ENCODE peak calls at places on chromosomes 13 and 19, in eight cellular contexts. X, O, F, L, Z, G, S and D are unnamed samples.

GRCh38 chr19:19459707-19460251 is 54.3 kb downstream of the GATAD2A start:
- DNase-seq in Z (peak), S (peak), F (no peak), O (no peak), L (no peak), G (no peak), X (no peak), D (peak)

GRCh38 chr19:45003485-45003884 is 2.2 kb downstream of the RELB start:
- DNase-seq in Z (no peak), S (no peak), X (no peak), O (no peak), G (no peak), L (no peak), F (no peak), D (no peak)

GRCh38 chr19:5282926-5283325 is 57.7 kb downstream of the PTPRS start:
- DNase-seq in G (no peak), X (no peak), S (no peak), L (no peak), Z (no peak), F (no peak), O (no peak), D (no peak)

GRCh38 chr19:6076675-6077463 is 33.4 kb downstream of the RFX2 start:
- DNase-seq in O (no peak), X (no peak), S (peak), Z (no peak), G (no peak), F (no peak), L (no peak), D (peak)

GRCh38 chr19:17234911-17235617 is 9.0 kb downstream of the OCEL1 start:
- DNase-seq in O (peak), G (peak), S (peak), X (peak), F (no peak), L (no peak), Z (no peak), D (peak)

GRCh38 chr19:1223018-1223855 is 14.6 kb downstream of the CBARP start:
- DNase-seq in S (peak), L (no peak), F (no peak), O (no peak), Z (no peak), G (peak), X (peak), D (peak)

GRCh38 chr19:12668937-12669271 is 2.3 kb downstream of the WDR83 start:
- DNase-seq in S (peak), G (peak), L (peak), X (peak), F (peak), O (peak), Z (peak), D (peak)

GRCh38 chr19:44512326-44513298 is 12.3 kb upstream of the ZNF180 start:
- DNase-seq in O (no peak), S (peak), L (peak), Z (no peak), F (no peak), G (peak), X (peak), D (peak)

GRCh38 chr19:33883869-33884519 is 87.3 kb downstream of the KCTD15 start:
- DNase-seq in F (no peak), S (peak), X (no peak), G (peak), L (no peak), O (no peak), Z (no peak), D (peak)

GRCh38 chr19:2171349-2172145 is 7.8 kb downstream of the DOT1L start:
- DNase-seq in G (peak), F (no peak), L (peak), O (no peak), S (peak), X (no peak), Z (peak), D (peak)

GRCh38 chr13:114132419-114133121 is at the start of gene RASA3:
- DNase-seq in F (peak), X (peak), O (peak), G (peak), Z (peak), S (peak), L (peak), D (peak)

GRCh38 chr13:46743191-46743590 is 53.8 kb downstream of the ESD start:
- DNase-seq in L (no peak), X (no peak), S (peak), F (no peak), O (no peak), G (no peak), Z (no peak), D (peak)

GRCh38 chr13:45441633-45442032 is 23.1 kb upstream of the COG3 start:
- DNase-seq in O (no peak), X (no peak), F (no peak), Z (no peak), S (peak), G (no peak), L (no peak), D (peak)

GRCh38 chr13:79581870-79582315 is 100.9 kb downstream of the NDFIP2 start:
- DNase-seq in O (no peak), L (no peak), F (peak), S (peak), Z (no peak), X (no peak), G (peak), D (peak)

GRCh38 chr13:97653741-97654140 is 219.8 kb downstream of the RAP2A start:
- DNase-seq in F (no peak), G (no peak), S (peak), O (no peak), X (no peak), Z (no peak), L (no peak), D (peak)

GRCh38 chr19:14556662-14557188 is 15.1 kb downstream of the NDUFB7 start:
- DNase-seq in O (peak), L (no peak), S (peak), F (peak), X (peak), Z (peak), G (peak), D (peak)
- TF ChIP-seq CTCF in O (peak), L (peak), S (peak), F (peak), X (peak), Z (peak), G (peak), D (peak)

DNA sequence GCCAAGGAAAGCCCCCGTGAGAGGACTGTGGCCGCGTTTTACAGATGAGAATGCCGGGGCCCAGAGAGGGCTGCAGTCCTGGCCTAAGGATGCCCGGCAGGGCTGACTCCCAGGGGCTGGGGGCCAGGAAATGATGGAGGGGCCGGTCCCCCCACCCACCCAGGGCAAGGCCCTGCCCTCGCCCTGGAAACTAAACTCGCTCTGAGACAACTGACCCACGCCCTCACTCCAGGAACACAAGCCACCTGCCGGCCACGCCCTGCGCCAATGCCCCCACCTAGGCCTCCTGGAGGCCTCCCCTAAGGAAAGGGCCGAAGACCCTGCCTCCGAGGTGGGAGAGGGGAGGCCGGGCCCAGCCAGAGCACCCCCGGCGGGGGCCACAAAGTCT is 7.2 kb downstream of the ZBTB7A start:
- DNase-seq in L (no peak), G (no peak), O (no peak), Z (no peak), F (no peak), X (no peak), S (no peak), D (no peak)
- TF ChIP-seq CTCF in L (no peak), G (no peak), O (no peak), Z (no peak), F (no peak), X (no peak), S (no peak), D (no peak)

DNA sequence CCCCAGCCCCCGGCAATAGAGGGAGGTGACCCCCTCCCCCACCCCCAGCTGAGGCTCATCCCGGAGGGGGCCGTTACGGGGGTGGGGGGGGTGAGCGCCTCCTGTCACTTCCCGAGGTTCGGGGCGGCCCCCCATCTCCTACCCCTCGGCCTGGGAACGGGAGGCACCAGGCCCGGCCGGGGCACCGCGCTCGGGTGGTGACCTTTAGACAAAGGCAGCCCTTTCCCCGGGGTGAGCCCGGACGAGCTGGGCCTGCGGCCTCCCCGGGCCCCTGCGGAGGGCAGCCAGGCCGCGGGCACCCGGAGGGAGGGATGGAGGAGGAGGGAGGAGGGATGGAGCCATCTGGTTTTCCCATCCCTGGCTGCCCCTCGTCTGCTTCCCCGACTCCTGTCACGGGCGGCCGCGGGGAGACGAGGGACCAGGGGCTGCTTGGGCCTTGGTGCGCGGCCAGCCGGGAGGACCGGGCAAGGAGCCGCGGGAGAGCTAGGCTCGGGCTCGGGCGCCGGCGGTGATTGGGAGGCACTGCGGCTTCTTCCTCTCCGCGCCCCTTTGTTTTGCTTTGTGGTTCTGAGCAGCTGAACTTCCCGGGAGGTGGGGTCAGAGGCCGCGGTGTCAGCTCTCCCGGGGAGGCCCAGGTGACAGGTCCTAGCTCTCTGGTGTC is 1.1 kb downstream of the BICRA start:
- DNase-seq in O (peak), L (peak), X (peak), G (peak), F (peak), S (peak), Z (peak), D (peak)
- TF ChIP-seq CTCF in O (no peak), L (no peak), X (no peak), G (no peak), F (no peak), S (no peak), Z (no peak), D (no peak)

GRCh38 chr19:49086296-49086695 is 1.0 kb downstream of the SNRNP70 start:
- DNase-seq in Z (no peak), O (no peak), F (no peak), X (no peak), S (no peak), L (no peak), G (no peak), D (no peak)

GRCh38 chr19:49085868-49086232 is 599 bp downstream of the SNRNP70 start:
- DNase-seq in S (no peak), L (no peak), O (no peak), Z (no peak), X (no peak), G (no peak), F (no peak), D (no peak)

GRCh38 chr19:49092686-49093085 is 7.4 kb downstream of the SNRNP70 start:
- DNase-seq in Z (no peak), O (no peak), G (no peak), X (no peak), S (no peak), F (no peak), L (no peak), D (no peak)

GRCh38 chr19:49094505-49095482 is 9.5 kb downstream of the SNRNP70 start:
- DNase-seq in O (no peak), X (no peak), Z (no peak), G (no peak), L (no peak), S (peak), F (no peak), D (no peak)

DNA sequence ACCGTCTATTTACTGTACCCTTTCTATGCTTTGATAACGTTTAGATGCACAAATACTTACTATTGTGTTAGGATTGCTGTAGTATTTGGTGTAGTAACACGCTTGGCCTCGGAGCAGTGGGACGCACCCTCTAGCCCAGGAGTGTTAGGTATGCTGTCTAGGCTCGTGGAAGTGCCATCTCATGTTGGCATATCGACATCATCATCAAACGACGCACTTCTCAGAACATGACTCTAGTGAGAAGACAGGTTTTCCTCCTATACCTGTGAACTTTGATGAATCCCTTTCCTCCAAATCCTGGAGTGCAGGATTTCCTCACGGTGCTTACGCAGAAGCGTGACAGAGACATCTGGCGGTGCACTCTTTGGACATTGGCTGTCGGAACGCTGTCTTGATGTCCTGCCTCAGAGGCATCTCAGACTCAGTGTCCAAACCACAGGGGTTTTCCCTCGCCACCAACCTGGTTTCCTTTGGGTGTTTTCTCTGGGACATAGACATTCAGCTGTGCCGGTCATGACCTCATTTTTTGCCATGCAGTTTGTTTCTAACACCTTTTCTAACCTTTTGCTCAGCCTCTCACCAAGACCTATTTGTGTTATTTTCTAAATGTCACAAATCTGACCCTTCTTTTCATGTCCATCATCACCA is 6.3 kb downstream of the SNRNP70 start:
- DNase-seq in L (no peak), O (no peak), Z (no peak), S (no peak), G (no peak), F (no peak), X (no peak), D (no peak)
- TF ChIP-seq CTCF in L (no peak), O (no peak), Z (no peak), S (no peak), G (no peak), F (no peak), X (no peak), D (no peak)